ENCODE peak calls at places on chromosomes 4 and X, in eight cellular contexts. V is fibroblast of the aortic adventitia, N is fibroblast of pulmonary artery, X is neural crest cell, G is fibroblast of lung, R is GM10248, B is HCT116, Z is mammary epithelial cell. M is an unnamed sample.
A peak's percentile ranks its signal among the peaks of the same experiment; 100 is the strongest.

GRCh38 chr4:182853731-182854130 is 63.5 kb downstream of the DCTD start:
- DNase-seq in V (no peak), N (no peak), X (no peak), G (no peak), R (no peak), B (no peak), Z (no peak), M (no peak)

GRCh38 chr4:189436207-189436606 is 504.5 kb upstream of the FRG1 start:
- DNase-seq in V (no peak), N (no peak), X (no peak), G (no peak), R (no peak), B (peak; percentile 4), Z (no peak), M (no peak)

GRCh38 chr4:27184508-27185155 is 324.0 kb downstream of the STIM2 start:
- DNase-seq in V (no peak), N (no peak), X (no peak), G (no peak), R (no peak), B (no peak), Z (no peak), M (no peak)

GRCh38 chrX:103730746-103731508 is 20.2 kb downstream of the TMEM31 start:
- DNase-seq in V (peak; percentile 87), N (peak; percentile 97), X (no peak), G (peak; percentile 77), R (no peak), B (no peak), Z (peak; percentile 76), M (no peak)

GRCh38 chr4:128827280-128827679 is 17.8 kb downstream of the JADE1 start:
- DNase-seq in V (no peak), N (no peak), X (no peak), G (no peak), R (no peak), B (no peak), Z (no peak), M (no peak)

GRCh38 chr4:119628281-119629141 is at the start of gene PDE5A:
- DNase-seq in V (peak; percentile 77), N (peak; percentile 71), X (peak; percentile 80), G (peak; percentile 80), R (peak; percentile 81), B (peak; percentile 70), Z (peak; percentile 87), M (peak; percentile 85)

GRCh38 chrX:5236749-5237148 is 991.9 kb downstream of the NLGN4X start:
- DNase-seq in V (no peak), N (no peak), X (no peak), G (no peak), R (no peak), B (no peak), Z (no peak), M (no peak)

GRCh38 chrX:133373366-133374079 is 41.8 kb downstream of the GPC4 start:
- DNase-seq in V (no peak), N (no peak), X (no peak), G (no peak), R (no peak), B (no peak), Z (no peak), M (no peak)

GRCh38 chrX:115322375-115322774 is 32.9 kb downstream of the LUZP4 start:
- DNase-seq in V (no peak), N (no peak), X (no peak), G (no peak), R (no peak), B (no peak), Z (no peak), M (no peak)

GRCh38 chr4:128811571-128812359 is 2.3 kb downstream of the JADE1 start:
- DNase-seq in V (peak; percentile 79), N (peak; percentile 90), X (peak; percentile 82), G (peak; percentile 94), R (peak; percentile 87), B (peak; percentile 76), Z (peak; percentile 88), M (peak; percentile 92)

GRCh38 chrX:109863811-109864210 is 130.8 kb upstream of the ACSL4 start:
- DNase-seq in V (no peak), N (no peak), X (no peak), G (no peak), R (no peak), B (no peak), Z (no peak), M (no peak)

GRCh38 chr4:188665466-188665865 is 526.2 kb downstream of the TRIML1 start:
- DNase-seq in V (no peak), N (no peak), X (no peak), G (no peak), R (no peak), B (no peak), Z (peak; percentile 14), M (no peak)

GRCh38 chr4:119518915-119519410 is 109.6 kb downstream of the PDE5A start:
- DNase-seq in V (no peak), N (no peak), X (no peak), G (no peak), R (no peak), B (no peak), Z (no peak), M (no peak)

GRCh38 chrX:147550217-147550616 is 361.5 kb upstream of the FMR1 start:
- DNase-seq in V (no peak), N (no peak), X (peak; percentile 40), G (no peak), R (no peak), B (no peak), Z (no peak), M (no peak)
- TF ChIP-seq CTCF in V (no peak), N (no peak), X (peak; percentile 63), G (no peak), R (no peak), B (no peak), Z (no peak), M (no peak)

GRCh38 chrX:41084360-41085104 is 713 bp upstream of the USP9X start:
- DNase-seq in V (peak; percentile 96), N (peak; percentile 96), X (peak; percentile 98), G (peak; percentile 97), R (peak; percentile 86), B (peak; percentile 89), Z (peak; percentile 97), M (peak; percentile 96)
- TF ChIP-seq CTCF in V (no peak), N (no peak), X (no peak), G (no peak), R (no peak), B (no peak), Z (no peak), M (no peak)

GRCh38 chr4:153347117-153347516 is 2.6 kb downstream of the MND1 start:
- DNase-seq in V (no peak), N (no peak), X (no peak), G (no peak), R (no peak), B (no peak), Z (no peak), M (no peak)

GRCh38 chr4:153346031-153346430 is 1.5 kb downstream of the MND1 start:
- DNase-seq in V (no peak), N (no peak), X (no peak), G (no peak), R (no peak), B (no peak), Z (no peak), M (no peak)

GRCh38 chr4:153344131-153345010 is at the start of gene MND1:
- DNase-seq in V (peak; percentile 70), N (peak; percentile 73), X (peak; percentile 95), G (peak; percentile 72), R (peak; percentile 93), B (peak; percentile 68), Z (peak; percentile 80), M (peak; percentile 87)

GRCh38 chr4:153346563-153346962 is 2.1 kb downstream of the MND1 start:
- DNase-seq in V (peak; percentile 21), N (no peak), X (no peak), G (no peak), R (no peak), B (no peak), Z (no peak), M (no peak)

GRCh38 chr4:153345011-153345981 is 808 bp downstream of the MND1 start:
- DNase-seq in V (peak; percentile 66), N (peak; percentile 62), X (peak; percentile 12), G (peak; percentile 61), R (peak; percentile 36), B (peak; percentile 21), Z (peak; percentile 74), M (peak; percentile 53)
- TF ChIP-seq CTCF in V (peak; percentile 13), N (peak; percentile 18), X (no peak), G (no peak), R (no peak), B (no peak), Z (peak; percentile 1), M (no peak)

GRCh38 chrX:70133303-70134115 is at the start of gene IGBP1:
- DNase-seq in V (peak; percentile 82), N (peak; percentile 85), X (peak; percentile 73), G (peak; percentile 83), R (peak; percentile 82), B (peak; percentile 77), Z (peak; percentile 79), M (peak; percentile 88)
- TF ChIP-seq CTCF in V (peak; percentile 60), N (peak; percentile 53), X (peak; percentile 74), G (peak; percentile 61), R (peak; percentile 60), B (peak; percentile 60), Z (peak; percentile 62), M (peak; percentile 52)

DNA sequence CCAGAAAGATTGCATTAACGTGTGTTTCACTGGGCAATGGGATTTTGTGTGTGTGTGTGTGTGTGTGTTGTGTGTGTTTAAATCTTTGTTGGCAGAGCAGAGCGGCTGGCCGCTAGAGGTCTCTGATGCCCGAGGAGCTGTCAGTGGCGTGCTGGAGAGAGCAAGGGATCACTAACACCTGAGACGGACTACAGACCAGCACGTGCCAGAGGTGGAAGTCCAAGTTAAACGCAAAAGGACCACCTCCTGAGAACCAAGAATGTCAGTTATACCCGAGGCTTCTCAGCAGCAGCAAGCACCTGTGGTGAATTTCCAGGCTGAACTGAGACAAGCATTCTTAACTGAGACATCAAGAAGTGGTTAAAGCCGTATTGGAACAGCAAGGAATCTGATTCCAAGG is 9.0 kb upstream of the SLC25A14 start:
- DNase-seq in V (peak; percentile 43), N (peak; percentile 52), X (peak; percentile 22), G (peak; percentile 47), R (peak; percentile 47), B (peak; percentile 64), Z (peak; percentile 46), M (peak; percentile 60)
- TF ChIP-seq CTCF in V (peak; percentile 58), N (peak; percentile 51), X (peak; percentile 58), G (peak; percentile 58), R (peak; percentile 73), B (peak; percentile 44), Z (peak; percentile 66), M (no peak)

DNA sequence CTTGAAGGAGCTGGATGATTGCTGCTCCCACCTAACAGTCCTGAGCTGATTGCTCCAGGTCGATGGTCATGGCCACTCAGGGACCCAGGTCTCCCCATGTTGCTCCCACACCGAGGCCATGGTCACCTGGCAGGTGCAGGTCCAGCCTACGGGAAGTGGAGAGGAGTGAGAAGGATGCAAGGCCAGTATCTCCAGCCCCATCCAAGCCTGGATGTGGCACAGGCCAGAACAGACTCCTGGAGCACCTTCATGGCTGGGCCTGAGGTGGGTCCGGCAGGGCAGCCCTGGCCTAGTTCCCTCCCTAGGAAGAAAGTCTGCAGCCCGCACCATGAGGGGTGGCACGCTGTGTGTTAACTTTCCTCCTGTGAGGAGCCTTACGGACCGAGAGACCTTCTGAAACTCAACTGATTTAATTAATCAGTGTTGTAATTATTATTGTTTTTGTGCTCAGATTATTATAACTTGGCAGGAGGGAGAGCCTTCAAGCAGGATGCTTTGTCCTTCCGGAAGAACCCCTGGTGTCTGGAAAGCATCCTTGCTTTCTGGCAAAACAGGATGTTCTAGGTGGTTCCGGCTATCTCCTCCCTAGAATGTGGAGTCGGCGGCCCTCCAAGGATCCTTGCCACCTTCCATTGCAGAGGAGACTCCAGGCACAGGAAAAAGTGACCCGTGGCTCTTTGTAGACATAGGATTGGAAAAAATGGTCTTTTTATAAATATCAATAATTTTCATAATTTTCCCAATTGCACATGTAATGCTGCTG is 92.3 kb upstream of the ADRA2C start:
- DNase-seq in V (no peak), N (no peak), X (no peak), G (no peak), R (no peak), B (no peak), Z (no peak), M (peak; percentile 32)
- TF ChIP-seq CTCF in V (no peak), N (no peak), X (no peak), G (no peak), R (no peak), B (no peak), Z (no peak), M (no peak)